ENCODE peak calls at places on chromosomes 4 and X, in five cellular contexts. One of them, this sample, is unnamed.
A peak's percentile ranks its signal among the peaks of the same experiment; 100 is the strongest.

GRCh38 chr4:156559346-156559745 is 412.3 kb downstream of the PDGFC start:
- DNase-seq in endothelial cell of umbilical vein: no peak
- DNase-seq in H1: no peak
- DNase-seq in SK-N-SH: no peak
- DNase-seq in HepG2: no peak
- DNase-seq in this sample: no peak

GRCh38 chrX:20829665-20830481 is 544.3 kb upstream of the CNKSR2 start:
- DNase-seq in H1: no peak
- DNase-seq in HepG2: no peak
- DNase-seq in SK-N-SH: no peak
- DNase-seq in endothelial cell of umbilical vein: no peak
- DNase-seq in this sample: no peak

GRCh38 chrX:153521034-153521433 is 3.6 kb downstream of the ATP2B3 start:
- DNase-seq in HepG2: no peak
- DNase-seq in H1: no peak
- DNase-seq in SK-N-SH: peak; percentile 76
- DNase-seq in endothelial cell of umbilical vein: no peak
- DNase-seq in this sample: no peak

GRCh38 chr4:41594439-41594838 is 56.5 kb downstream of the LIMCH1 start:
- DNase-seq in endothelial cell of umbilical vein: no peak
- DNase-seq in SK-N-SH: no peak
- DNase-seq in H1: no peak
- DNase-seq in HepG2: no peak
- DNase-seq in this sample: no peak

GRCh38 chrX:104270916-104271512 is 16.3 kb upstream of the ESX1 start:
- DNase-seq in H1: no peak
- DNase-seq in HepG2: peak; percentile 1
- DNase-seq in endothelial cell of umbilical vein: peak; percentile 62
- DNase-seq in SK-N-SH: no peak
- DNase-seq in this sample: peak; percentile 8

GRCh38 chr4:152678841-152679240 is 956 bp downstream of the TMEM154 start:
- DNase-seq in endothelial cell of umbilical vein: no peak
- DNase-seq in HepG2: no peak
- DNase-seq in SK-N-SH: no peak
- DNase-seq in H1: no peak
- DNase-seq in this sample: no peak

GRCh38 chr4:183163135-183163534 is 64.1 kb downstream of the WWC2 start:
- DNase-seq in H1: no peak
- DNase-seq in endothelial cell of umbilical vein: no peak
- DNase-seq in SK-N-SH: no peak
- DNase-seq in HepG2: no peak
- DNase-seq in this sample: no peak

GRCh38 chr4:62871057-62871456 is 1538.2 kb downstream of the TECRL start:
- DNase-seq in H1: no peak
- DNase-seq in endothelial cell of umbilical vein: no peak
- DNase-seq in HepG2: no peak
- DNase-seq in SK-N-SH: no peak
- DNase-seq in this sample: no peak

GRCh38 chr4:150327262-150327780 is 249.1 kb downstream of the DCLK2 start:
- DNase-seq in H1: no peak
- DNase-seq in endothelial cell of umbilical vein: no peak
- DNase-seq in SK-N-SH: no peak
- DNase-seq in HepG2: no peak
- DNase-seq in this sample: no peak

GRCh38 chr4:11138964-11139363 is 289.7 kb downstream of the HS3ST1 start:
- DNase-seq in SK-N-SH: no peak
- DNase-seq in HepG2: no peak
- DNase-seq in H1: no peak
- DNase-seq in endothelial cell of umbilical vein: no peak
- DNase-seq in this sample: no peak

GRCh38 chr4:169256856-169257756 is 13.7 kb downstream of the SH3RF1 start:
- DNase-seq in SK-N-SH: no peak
- DNase-seq in endothelial cell of umbilical vein: peak; percentile 45
- DNase-seq in HepG2: no peak
- DNase-seq in H1: no peak
- DNase-seq in this sample: no peak

GRCh38 chr4:182518421-182518820 is 275.2 kb downstream of the TENM3 start:
- DNase-seq in SK-N-SH: no peak
- DNase-seq in HepG2: no peak
- DNase-seq in endothelial cell of umbilical vein: no peak
- DNase-seq in H1: no peak
- DNase-seq in this sample: no peak

GRCh38 chrX:63746278-63746677 is 38.7 kb downstream of the ARHGEF9 start:
- DNase-seq in H1: no peak
- DNase-seq in HepG2: no peak
- DNase-seq in SK-N-SH: no peak
- DNase-seq in endothelial cell of umbilical vein: no peak
- DNase-seq in this sample: no peak

GRCh38 chr4:80237992-80238391 is 28.5 kb upstream of the FGF5 start:
- DNase-seq in H1: no peak
- DNase-seq in endothelial cell of umbilical vein: peak; percentile 77
- DNase-seq in HepG2: no peak
- DNase-seq in SK-N-SH: no peak
- DNase-seq in this sample: no peak

DNA sequence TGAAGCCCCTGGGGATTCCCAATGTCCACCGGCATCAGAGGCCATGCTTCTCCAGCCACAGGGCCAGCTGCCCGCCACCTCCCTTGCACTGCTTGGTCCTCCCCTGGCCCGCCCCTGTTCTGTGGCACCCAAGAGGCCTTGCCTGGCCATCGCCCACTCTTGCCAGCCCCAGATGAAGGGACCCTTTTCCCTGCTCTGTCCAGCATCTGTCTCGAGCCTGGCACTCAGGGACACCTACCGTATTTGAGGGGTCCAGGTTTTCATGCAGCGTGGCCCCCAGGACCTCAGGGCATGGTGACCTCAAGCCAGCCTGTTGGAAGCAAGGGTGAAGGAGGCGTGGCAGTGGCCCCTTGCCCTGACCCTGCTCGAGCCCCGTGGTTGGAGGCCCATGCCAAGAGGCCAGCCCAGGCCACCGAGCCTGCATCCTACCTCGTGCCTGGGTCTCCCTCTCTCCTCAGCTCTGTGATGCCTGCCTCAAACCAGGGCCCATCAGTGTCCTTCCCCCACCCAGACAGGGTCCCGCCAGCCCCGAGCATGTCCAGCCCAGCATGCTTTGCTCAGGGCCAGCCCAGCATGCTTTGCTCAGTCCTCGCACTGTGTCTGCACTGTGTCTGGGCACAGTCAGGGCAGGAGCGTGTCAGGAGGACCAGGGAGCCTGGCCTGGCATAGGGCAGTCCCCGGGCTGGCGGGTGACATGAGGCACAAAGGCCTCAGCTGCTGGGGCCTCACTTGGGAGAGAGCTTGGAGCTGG is 14.3 kb upstream of the FGFR3 start:
- DNase-seq in SK-N-SH: no peak
- DNase-seq in endothelial cell of umbilical vein: no peak
- DNase-seq in H1: no peak
- DNase-seq in HepG2: no peak
- DNase-seq in this sample: no peak
- H3K9ac ChIP-seq in SK-N-SH: no peak overlapping the region
- H3K9ac ChIP-seq in endothelial cell of umbilical vein: no peak overlapping the region
- H3K9ac ChIP-seq in H1: no peak overlapping the region
- H3K9ac ChIP-seq in HepG2: peak overlapping the region; percentile 35
- H3K9ac ChIP-seq in this sample: no peak overlapping the region

DNA sequence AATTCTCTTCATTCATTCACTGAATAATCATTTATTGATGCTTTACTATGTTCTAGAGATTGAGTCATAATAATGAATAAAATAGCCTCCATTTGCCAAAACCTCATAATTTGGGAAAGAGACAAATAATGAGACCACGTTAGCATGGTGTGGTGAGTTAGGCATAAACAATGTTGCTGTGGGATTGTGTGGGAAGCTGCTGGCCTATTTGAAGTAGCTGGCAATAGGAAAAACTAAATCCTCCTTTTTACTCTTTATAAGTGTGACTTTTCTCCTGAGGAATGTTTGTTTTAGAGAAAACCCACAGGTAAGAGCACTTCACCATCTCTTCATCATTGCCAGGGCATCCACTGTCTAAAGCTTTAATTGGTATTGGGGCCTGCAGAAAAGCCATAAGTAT is 95.3 kb downstream of the AREG start:
- DNase-seq in SK-N-SH: no peak
- DNase-seq in endothelial cell of umbilical vein: no peak
- DNase-seq in HepG2: no peak
- DNase-seq in H1: no peak
- DNase-seq in this sample: no peak
- TF ChIP-seq POLR2AphosphoS5 in SK-N-SH: no peak
- TF ChIP-seq POLR2AphosphoS5 in endothelial cell of umbilical vein: no peak
- TF ChIP-seq POLR2AphosphoS5 in HepG2: no peak
- TF ChIP-seq POLR2AphosphoS5 in H1: no peak
- TF ChIP-seq POLR2AphosphoS5 in this sample: no peak

GRCh38 chr4:76981649-76982048 is 32.1 kb downstream of the SEPTIN11 start:
- DNase-seq in HepG2: no peak
- DNase-seq in H1: no peak
- DNase-seq in endothelial cell of umbilical vein: no peak
- DNase-seq in SK-N-SH: no peak
- DNase-seq in this sample: no peak

GRCh38 chr4:76982638-76983579 is 33.4 kb downstream of the SEPTIN11 start:
- DNase-seq in SK-N-SH: no peak
- DNase-seq in H1: no peak
- DNase-seq in endothelial cell of umbilical vein: no peak
- DNase-seq in HepG2: peak; percentile 8
- DNase-seq in this sample: no peak

GRCh38 chr4:76977731-76978350 is 28.3 kb downstream of the SEPTIN11 start:
- DNase-seq in H1: no peak
- DNase-seq in SK-N-SH: no peak
- DNase-seq in endothelial cell of umbilical vein: peak; percentile 72
- DNase-seq in HepG2: no peak
- DNase-seq in this sample: no peak

GRCh38 chr4:76979236-76979635 is 29.7 kb downstream of the SEPTIN11 start:
- DNase-seq in HepG2: no peak
- DNase-seq in SK-N-SH: no peak
- DNase-seq in H1: no peak
- DNase-seq in endothelial cell of umbilical vein: no peak
- DNase-seq in this sample: no peak

GRCh38 chr4:76980280-76980679 is 30.7 kb downstream of the SEPTIN11 start:
- DNase-seq in SK-N-SH: no peak
- DNase-seq in HepG2: no peak
- DNase-seq in H1: no peak
- DNase-seq in endothelial cell of umbilical vein: no peak
- DNase-seq in this sample: no peak
- H3K9ac ChIP-seq in SK-N-SH: no peak overlapping the region
- H3K9ac ChIP-seq in HepG2: no peak overlapping the region
- H3K9ac ChIP-seq in H1: no peak overlapping the region
- H3K9ac ChIP-seq in endothelial cell of umbilical vein: no peak overlapping the region
- H3K9ac ChIP-seq in this sample: no peak overlapping the region

DNA sequence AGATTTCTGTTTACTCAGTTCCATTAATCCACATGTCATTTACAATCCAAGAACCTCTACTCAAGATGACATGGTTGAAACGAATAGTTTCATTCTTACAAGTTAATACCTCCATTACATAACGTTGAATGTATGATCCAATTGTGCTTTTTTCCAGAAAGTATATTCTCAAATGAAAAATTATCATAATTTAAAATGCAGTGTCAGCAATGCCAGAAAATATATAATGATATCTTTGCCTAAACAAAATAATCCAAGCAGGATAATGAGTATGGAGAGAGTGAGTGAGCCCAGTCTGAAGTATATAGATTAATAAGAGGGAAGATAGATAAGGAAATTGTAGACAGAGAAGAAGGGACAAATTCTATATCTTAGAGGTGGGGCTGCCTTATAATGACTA is 505.0 kb downstream of the CENPC start:
- DNase-seq in endothelial cell of umbilical vein: no peak
- DNase-seq in H1: no peak
- DNase-seq in HepG2: no peak
- DNase-seq in SK-N-SH: no peak
- DNase-seq in this sample: no peak
- TF ChIP-seq POLR2AphosphoS5 in endothelial cell of umbilical vein: no peak
- TF ChIP-seq POLR2AphosphoS5 in H1: no peak
- TF ChIP-seq POLR2AphosphoS5 in HepG2: no peak
- TF ChIP-seq POLR2AphosphoS5 in SK-N-SH: no peak
- TF ChIP-seq POLR2AphosphoS5 in this sample: no peak

GRCh38 chr4:77145806-77146425 is 11.1 kb upstream of the CCNG2 start:
- DNase-seq in SK-N-SH: no peak
- DNase-seq in HepG2: no peak
- DNase-seq in H1: no peak
- DNase-seq in endothelial cell of umbilical vein: peak; percentile 26
- DNase-seq in this sample: no peak
- H3K9ac ChIP-seq in SK-N-SH: no peak overlapping the region
- H3K9ac ChIP-seq in HepG2: no peak overlapping the region
- H3K9ac ChIP-seq in H1: no peak overlapping the region
- H3K9ac ChIP-seq in endothelial cell of umbilical vein: no peak overlapping the region
- H3K9ac ChIP-seq in this sample: peak overlapping the region; percentile 39

DNA sequence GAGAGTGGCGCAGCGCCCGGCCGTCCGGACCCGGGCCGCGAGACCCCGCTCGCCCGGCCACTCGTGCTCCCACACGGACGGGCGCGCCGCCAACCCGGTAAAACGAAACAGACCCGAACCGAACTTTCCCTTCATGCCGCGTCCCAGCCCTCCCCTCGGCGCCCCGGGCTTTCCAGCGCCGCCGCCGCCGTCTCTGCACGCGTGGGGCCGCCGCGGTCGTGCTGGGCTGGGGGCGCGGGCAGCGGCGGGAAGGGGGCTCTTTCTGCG is 222 bp downstream of the SMAD1 start:
- DNase-seq in SK-N-SH: no peak
- DNase-seq in endothelial cell of umbilical vein: no peak
- DNase-seq in HepG2: no peak
- DNase-seq in H1: no peak
- DNase-seq in this sample: no peak
- TF ChIP-seq POLR2AphosphoS5 in SK-N-SH: no peak
- TF ChIP-seq POLR2AphosphoS5 in endothelial cell of umbilical vein: no peak
- TF ChIP-seq POLR2AphosphoS5 in HepG2: no peak
- TF ChIP-seq POLR2AphosphoS5 in H1: no peak
- TF ChIP-seq POLR2AphosphoS5 in this sample: no peak

GRCh38 chr4:88820723-88821368 is 123.2 kb upstream of the NAP1L5 start:
- DNase-seq in H1: no peak
- DNase-seq in SK-N-SH: no peak
- DNase-seq in endothelial cell of umbilical vein: no peak
- DNase-seq in HepG2: no peak
- DNase-seq in this sample: no peak
- H3K9ac ChIP-seq in H1: no peak overlapping the region
- H3K9ac ChIP-seq in SK-N-SH: peak overlapping the region; percentile 47
- H3K9ac ChIP-seq in endothelial cell of umbilical vein: no peak overlapping the region
- H3K9ac ChIP-seq in HepG2: peak overlapping the region; percentile 65
- H3K9ac ChIP-seq in this sample: no peak overlapping the region